ENCODE peak calls at places on chromosomes 2 and 18, in five cellular contexts. D is uterus, E is epithelial cell of proximal tubule, U is upper lobe of right lung, C is fibroblast of lung. W is an unnamed sample.

GRCh38 chr18:43017622-43018021 is 97.9 kb downstream of the RIT2 start:
- DNase-seq in D (no peak), E (no peak), U (no peak), C (no peak), W (no peak)

GRCh38 chr18:51196811-51197660 is 445 bp downstream of the MEX3C start:
- DNase-seq in D (peak), E (no peak), U (peak), C (peak), W (no peak)

GRCh38 chr2:37656512-37657423 is 14.7 kb downstream of the CDC42EP3 start:
- DNase-seq in D (no peak), E (no peak), U (no peak), C (peak), W (no peak)

GRCh38 chr18:62587689-62588088 is 64.9 kb downstream of the ZCCHC2 start:
- DNase-seq in D (no peak), E (no peak), U (no peak), C (no peak), W (no peak)

GRCh38 chr2:128668946-128669345 is 350.3 kb upstream of the HS6ST1 start:
- DNase-seq in D (no peak), E (no peak), U (no peak), C (no peak), W (no peak)

GRCh38 chr18:48767090-48767670 is 183.6 kb downstream of the SMAD7 start:
- DNase-seq in D (no peak), E (no peak), U (no peak), C (peak), W (no peak)

GRCh38 chr2:3489449-3490115 is 29.7 kb downstream of the ADI1 start:
- DNase-seq in D (no peak), E (no peak), U (peak), C (no peak), W (no peak)

GRCh38 chr18:63817441-63818051 is 42.3 kb downstream of the SERPINB7 start:
- DNase-seq in D (no peak), E (no peak), U (no peak), C (peak), W (no peak)

GRCh38 chr2:132620115-132620514 is 49.9 kb downstream of the LYPD1 start:
- DNase-seq in D (no peak), E (no peak), U (no peak), C (peak), W (no peak)

GRCh38 chr2:114384441-114384840 is 58.0 kb upstream of the DPP10 start:
- DNase-seq in D (no peak), E (no peak), U (no peak), C (no peak), W (no peak)

GRCh38 chr2:39718483-39718882 is 52.8 kb downstream of the TMEM178A start:
- DNase-seq in D (no peak), E (no peak), U (no peak), C (peak), W (no peak)

GRCh38 chr2:111634995-111635538 is 248.9 kb downstream of the ANAPC1 start:
- DNase-seq in D (no peak), E (no peak), U (no peak), C (peak), W (no peak)

GRCh38 chr2:126913329-126913728 is 14.6 kb downstream of the TEX51 start:
- DNase-seq in D (no peak), E (no peak), U (no peak), C (no peak), W (no peak)

GRCh38 chr2:64260817-64261216 is 116.6 kb upstream of the PELI1 start:
- DNase-seq in D (no peak), E (no peak), U (peak), C (no peak), W (no peak)

GRCh38 chr2:28906376-28906775 is 11.9 kb downstream of the WDR43 start:
- DNase-seq in D (no peak), E (no peak), U (no peak), C (no peak), W (no peak)

GRCh38 chr2:142742301-142743214 is 134.9 kb upstream of the KYNU start:
- DNase-seq in D (no peak), E (peak), U (no peak), C (peak), W (no peak)

GRCh38 chr18:63472380-63472779 is 4.4 kb upstream of the SERPINB5 start:
- DNase-seq in D (no peak), E (no peak), U (no peak), C (no peak), W (peak)

GRCh38 chr2:112818094-112818902 is 18.3 kb downstream of the IL1B start:
- DNase-seq in D (no peak), E (peak), U (no peak), C (no peak), W (no peak)

GRCh38 chr18:2905802-2906521 is 59.2 kb downstream of the EMILIN2 start:
- DNase-seq in D (peak), E (no peak), U (peak), C (peak), W (no peak)

GRCh38 chr2:203740741-203741363 is 34.4 kb downstream of the CD28 start:
- DNase-seq in D (no peak), E (no peak), U (no peak), C (peak), W (no peak)

GRCh38 chr2:234165421-234165820 is 114.9 kb downstream of the SPP2 start:
- DNase-seq in D (no peak), E (no peak), U (no peak), C (peak), W (peak)

GRCh38 chr18:58216071-58216471 is 172.0 kb downstream of the NEDD4L start:
- DNase-seq in D (peak), E (no peak), U (no peak), C (peak), W (no peak)

GRCh38 chr2:144374163-144374661 is 145.7 kb downstream of the ZEB2 start:
- DNase-seq in D (no peak), E (no peak), U (no peak), C (peak), W (no peak)

GRCh38 chr18:12287684-12288405 is 20.2 kb upstream of the TUBB6 start:
- DNase-seq in D (peak), E (no peak), U (peak), C (peak), W (peak)

GRCh38 chr2:41234093-41234492 is 782.2 kb upstream of the SLC8A1 start:
- DNase-seq in D (no peak), E (no peak), U (no peak), C (no peak), W (no peak)

GRCh38 chr2:241068136-241068941 is 33.7 kb downstream of the MTERF4 start:
- DNase-seq in D (no peak), E (no peak), U (no peak), C (no peak), W (no peak)

GRCh38 chr2:44751754-44752479 is 189.6 kb upstream of the SIX3 start:
- DNase-seq in D (no peak), E (no peak), U (no peak), C (no peak), W (no peak)

GRCh38 chr18:75087119-75088020 is 121.6 kb downstream of the PTGR3 start:
- DNase-seq in D (no peak), E (no peak), U (no peak), C (no peak), W (no peak)

GRCh38 chr2:11155326-11156059 is at the start of gene SLC66A3:
- DNase-seq in D (no peak), E (no peak), U (no peak), C (peak), W (peak)

GRCh38 chr2:230794472-230794871 is 70.3 kb upstream of the ITM2C start:
- DNase-seq in D (no peak), E (no peak), U (no peak), C (peak), W (no peak)

GRCh38 chr2:162890690-162891311 is 52.2 kb upstream of the KCNH7 start:
- DNase-seq in D (no peak), E (peak), U (no peak), C (peak), W (peak)

GRCh38 chr2:224166661-224167060 is 127.6 kb upstream of the SERPINE2 start:
- DNase-seq in D (no peak), E (no peak), U (no peak), C (no peak), W (no peak)

GRCh38 chr2:230797515-230798495 is 66.9 kb upstream of the ITM2C start:
- DNase-seq in D (no peak), E (no peak), U (no peak), C (peak), W (no peak)

GRCh38 chr2:25539141-25539540 is 134.2 kb downstream of the DTNB start:
- DNase-seq in D (no peak), E (no peak), U (no peak), C (peak), W (no peak)

GRCh38 chr2:18200771-18201170 is 322.3 kb downstream of the KCNS3 start:
- DNase-seq in D (no peak), E (no peak), U (no peak), C (no peak), W (no peak)

GRCh38 chr2:688504-689076 is 11.4 kb upstream of the TMEM18 start:
- DNase-seq in D (no peak), E (no peak), U (no peak), C (no peak), W (no peak)

GRCh38 chr2:227482638-227483340 is 10.8 kb downstream of the AGFG1 start:
- DNase-seq in D (no peak), E (no peak), U (no peak), C (peak), W (no peak)

GRCh38 chr2:179584760-179585159 is 276.7 kb downstream of the ZNF385B start:
- DNase-seq in D (no peak), E (no peak), U (no peak), C (no peak), W (no peak)

GRCh38 chr2:179579744-179580143 is 281.7 kb downstream of the ZNF385B start:
- DNase-seq in D (no peak), E (peak), U (no peak), C (no peak), W (no peak)

GRCh38 chr2:179578171-179578916 is 283.1 kb downstream of the ZNF385B start:
- DNase-seq in D (no peak), E (no peak), U (no peak), C (no peak), W (no peak)

GRCh38 chr2:179581605-179582004 is 279.8 kb downstream of the ZNF385B start:
- DNase-seq in D (no peak), E (no peak), U (no peak), C (no peak), W (no peak)

DNA sequence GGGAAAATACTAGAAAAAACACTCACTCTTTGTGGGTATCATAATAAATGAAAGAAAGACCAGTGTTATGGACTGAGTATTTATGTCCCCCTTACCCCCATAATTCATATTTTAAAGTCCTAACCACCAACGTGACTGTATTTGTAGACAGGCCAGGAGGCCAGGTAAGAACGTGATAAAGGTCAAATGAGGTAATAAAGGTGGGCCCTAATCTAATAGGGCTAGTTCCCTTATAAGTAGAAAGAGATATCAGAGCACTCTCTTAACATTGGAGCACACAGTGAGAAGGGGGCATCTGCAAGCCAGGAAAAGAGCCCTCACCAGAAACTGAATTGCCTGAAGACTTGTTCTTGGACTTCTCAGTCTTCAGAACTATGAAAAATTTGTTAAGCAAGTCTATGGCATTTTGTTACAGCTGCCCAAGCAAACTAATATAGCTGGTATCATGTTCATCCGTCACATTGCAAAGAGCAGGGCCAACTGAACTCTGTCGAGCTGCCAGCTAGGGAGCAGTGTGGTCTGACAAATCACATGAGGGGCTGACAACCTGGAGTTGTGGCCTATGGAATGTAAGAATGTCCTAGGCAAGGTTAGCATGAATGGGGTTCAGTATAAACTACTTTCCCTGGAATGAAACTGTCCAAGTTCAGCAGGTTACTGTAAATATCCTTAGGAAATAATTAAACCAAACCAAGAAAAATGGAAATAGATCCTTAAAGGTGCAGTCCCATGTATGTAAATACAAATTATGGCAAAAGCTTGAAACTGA is 280.9 kb downstream of the ZNF385B start:
- DNase-seq in D (no peak), E (no peak), U (no peak), C (peak), W (peak)
- TF ChIP-seq CTCF in D (no peak), E (peak), U (no peak), C (no peak), W (peak)

DNA sequence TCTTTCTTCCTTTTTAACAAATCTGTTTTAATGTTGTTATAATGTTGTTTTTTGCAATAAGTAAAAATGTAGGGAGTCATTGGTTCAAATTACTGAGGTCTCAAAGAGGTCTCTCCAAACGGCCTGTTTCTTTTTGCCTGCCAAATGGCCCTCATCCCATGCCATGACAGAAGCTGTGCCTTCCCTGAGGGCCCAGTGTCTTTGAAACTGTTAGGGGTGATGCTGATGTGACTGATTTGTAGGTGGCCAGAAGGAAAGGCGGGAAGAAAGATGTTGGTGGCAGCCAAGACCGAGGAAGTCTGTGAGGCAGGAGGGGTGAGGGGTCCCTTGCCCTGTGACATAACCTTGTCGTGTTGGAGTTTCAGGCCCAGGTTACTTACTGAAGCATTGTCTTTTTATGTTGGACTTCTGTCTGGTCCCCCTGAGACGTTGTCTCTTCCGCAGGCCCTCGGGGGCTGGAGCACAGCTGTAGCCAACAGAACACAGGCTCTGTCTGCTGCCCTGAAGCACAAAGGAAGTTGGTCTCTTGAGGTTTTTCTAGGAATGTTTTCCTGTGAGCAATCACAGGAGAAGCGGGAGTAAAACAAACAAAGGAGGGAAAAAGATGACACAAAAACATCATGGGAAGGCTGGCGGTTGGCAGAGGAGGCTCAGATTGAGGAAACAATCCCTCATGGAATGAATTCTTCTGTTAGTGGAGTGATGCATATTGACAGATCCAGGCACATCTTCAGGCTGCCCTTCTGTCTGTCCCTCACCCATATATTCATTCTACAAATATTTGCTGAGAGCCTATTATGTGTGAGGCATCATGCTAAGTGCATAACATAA is 4.9 kb upstream of the ST3GAL5 start:
- DNase-seq in D (no peak), E (no peak), U (no peak), C (peak), W (no peak)
- H3K4me3 ChIP-seq in D (no peak), E (no peak), U (no peak), C (no peak), W (no peak)

GRCh38 chr2:43225093-43225787 is 1.2 kb downstream of the ZFP36L2 start:
- DNase-seq in D (peak), E (no peak), U (peak), C (peak), W (no peak)
- TF ChIP-seq CTCF in D (no peak), E (peak), U (no peak), C (no peak), W (no peak)

GRCh38 chr2:235494716-235495372 is 1.0 kb downstream of the AGAP1 start:
- DNase-seq in D (peak), E (no peak), U (peak), C (peak), W (no peak)

GRCh38 chr2:235496239-235496621 is 2.4 kb downstream of the AGAP1 start:
- DNase-seq in D (no peak), E (no peak), U (no peak), C (peak), W (no peak)

GRCh38 chr2:235497096-235497495 is 3.3 kb downstream of the AGAP1 start:
- DNase-seq in D (no peak), E (no peak), U (no peak), C (no peak), W (no peak)

GRCh38 chr2:235493775-235494715 is at the start of gene AGAP1:
- DNase-seq in D (peak), E (no peak), U (peak), C (peak), W (no peak)

DNA sequence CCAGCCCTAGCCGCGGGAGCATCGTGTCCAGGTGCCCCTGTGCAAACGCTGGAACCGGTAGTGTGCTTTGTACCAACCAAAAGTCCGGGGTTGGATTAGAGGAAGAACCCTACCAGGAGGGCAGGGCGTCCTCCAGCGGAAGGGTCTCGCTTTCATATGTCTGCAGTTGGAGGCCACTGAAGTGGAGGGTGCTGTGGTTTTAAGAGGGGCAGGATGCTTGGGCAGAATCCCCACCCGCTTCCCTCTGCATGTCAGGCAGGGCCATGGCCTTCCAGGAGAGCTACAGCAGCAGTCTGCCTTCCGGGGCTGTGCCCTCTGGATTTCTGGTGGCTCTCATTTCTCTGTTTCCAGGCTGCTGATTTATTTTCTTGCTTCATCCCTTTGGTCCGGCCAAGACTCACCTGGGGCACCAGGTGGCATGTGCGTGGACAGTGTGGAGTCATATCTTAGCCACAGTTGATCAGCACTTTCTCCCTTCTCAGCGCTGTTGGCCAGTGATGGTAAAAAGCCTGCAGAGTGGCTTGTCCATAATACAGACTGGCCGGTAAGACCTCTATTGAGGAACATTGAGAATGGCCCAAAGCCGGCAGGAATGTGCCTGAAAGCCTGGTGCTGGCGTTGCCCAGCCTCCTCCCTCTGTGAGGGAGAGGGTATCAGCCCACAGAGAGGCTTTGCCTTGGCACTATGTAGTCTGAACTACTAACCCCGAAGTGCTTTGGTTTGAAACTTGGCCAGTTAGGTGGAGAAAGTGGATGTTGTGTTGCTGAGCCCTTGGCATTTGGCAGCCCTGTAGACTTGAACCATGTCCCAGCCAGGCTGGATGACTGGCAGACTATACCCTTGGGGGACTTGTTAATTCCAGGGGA is 1.8 kb downstream of the AGAP1 start:
- DNase-seq in D (no peak), E (no peak), U (no peak), C (no peak), W (no peak)
- H3K4me3 ChIP-seq in D (peak), E (peak), U (peak), C (peak), W (peak)

GRCh38 chr2:118322381-118322780 is 234.1 kb downstream of the INSIG2 start:
- DNase-seq in D (no peak), E (no peak), U (no peak), C (no peak), W (no peak)

GRCh38 chr2:118325556-118325955 is 237.3 kb downstream of the INSIG2 start:
- DNase-seq in D (no peak), E (no peak), U (no peak), C (no peak), W (no peak)

GRCh38 chr2:118320640-118321039 is 232.4 kb downstream of the INSIG2 start:
- DNase-seq in D (no peak), E (no peak), U (no peak), C (no peak), W (no peak)

GRCh38 chr2:118319271-118319684 is 231.0 kb downstream of the INSIG2 start:
- DNase-seq in D (no peak), E (peak), U (no peak), C (no peak), W (no peak)

DNA sequence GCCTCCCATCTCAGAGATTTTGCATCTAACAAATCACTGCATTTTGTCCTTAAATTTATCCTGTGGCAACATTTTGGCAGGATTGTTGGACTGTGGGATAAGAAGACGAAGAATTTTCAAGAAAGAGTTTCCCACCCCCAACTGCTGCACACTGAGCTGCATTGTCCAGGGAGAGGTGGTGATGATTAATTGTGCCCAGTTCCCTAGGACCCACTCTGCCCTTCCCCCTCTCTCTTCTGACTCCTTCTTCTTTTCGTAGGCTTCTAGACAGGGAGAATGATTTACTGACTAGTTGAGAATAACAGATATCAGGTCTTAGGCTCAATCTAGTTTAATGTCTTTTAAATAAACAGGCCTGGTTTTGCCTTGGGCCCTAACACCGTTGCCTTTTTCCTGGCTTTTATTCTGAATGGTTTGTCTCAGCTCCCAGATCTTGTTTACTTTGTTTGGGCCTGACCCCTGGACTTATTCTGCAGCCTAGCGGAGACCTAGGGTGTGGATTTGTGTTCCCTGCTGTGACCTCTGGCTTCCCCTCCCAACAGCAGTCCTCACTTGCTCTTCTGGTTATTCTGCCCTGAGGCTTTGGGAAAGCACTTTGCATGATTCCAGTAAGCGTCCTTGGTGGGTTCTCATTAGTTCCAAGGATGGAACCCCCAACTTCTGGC is 233.3 kb downstream of the INSIG2 start:
- DNase-seq in D (no peak), E (no peak), U (no peak), C (no peak), W (no peak)
- TF ChIP-seq CTCF in D (no peak), E (no peak), U (no peak), C (no peak), W (no peak)